ENCODE peak calls at places on chromosomes 3 and 15, in seven cellular contexts. One of them, this sample, is unnamed.

GRCh38 chr3:126009181-126009580 is 40.2 kb downstream of the ROPN1B start:
- DNase-seq in tibial artery: no peak
- DNase-seq in mammary epithelial cell: no peak
- DNase-seq in heart left ventricle: no peak
- DNase-seq in cardiac muscle cell: no peak
- DNase-seq in thyroid gland: no peak
- DNase-seq in epithelial cell of proximal tubule: no peak
- DNase-seq in this sample: no peak

GRCh38 chr3:32310918-32311839 is 72.7 kb downstream of the CMTM8 start:
- DNase-seq in tibial artery: no peak
- DNase-seq in mammary epithelial cell: no peak
- DNase-seq in heart left ventricle: no peak
- DNase-seq in cardiac muscle cell: no peak
- DNase-seq in thyroid gland: no peak
- DNase-seq in epithelial cell of proximal tubule: no peak
- DNase-seq in this sample: no peak

GRCh38 chr3:12892840-12893189 is 51.5 kb upstream of the RPL32 start:
- DNase-seq in tibial artery: no peak
- DNase-seq in mammary epithelial cell: no peak
- DNase-seq in heart left ventricle: no peak
- DNase-seq in cardiac muscle cell: no peak
- DNase-seq in thyroid gland: no peak
- DNase-seq in epithelial cell of proximal tubule: no peak
- DNase-seq in this sample: no peak

GRCh38 chr3:38039899-38040261 is 872 bp downstream of the DLEC1 start:
- DNase-seq in tibial artery: peak; percentile 83
- DNase-seq in mammary epithelial cell: no peak
- DNase-seq in heart left ventricle: no peak
- DNase-seq in cardiac muscle cell: peak; percentile 54
- DNase-seq in thyroid gland: peak; percentile 45
- DNase-seq in epithelial cell of proximal tubule: no peak
- DNase-seq in this sample: no peak

GRCh38 chr15:52751522-52751921 is 38.6 kb downstream of the ONECUT1 start:
- DNase-seq in tibial artery: no peak
- DNase-seq in mammary epithelial cell: no peak
- DNase-seq in heart left ventricle: no peak
- DNase-seq in cardiac muscle cell: no peak
- DNase-seq in thyroid gland: no peak
- DNase-seq in epithelial cell of proximal tubule: no peak
- DNase-seq in this sample: no peak

GRCh38 chr3:53375019-53375418 is 27.7 kb upstream of the DCP1A start:
- DNase-seq in tibial artery: no peak
- DNase-seq in mammary epithelial cell: peak; percentile 28
- DNase-seq in heart left ventricle: peak; percentile 11
- DNase-seq in cardiac muscle cell: peak; percentile 72
- DNase-seq in thyroid gland: peak; percentile 67
- DNase-seq in epithelial cell of proximal tubule: no peak
- DNase-seq in this sample: no peak

GRCh38 chr3:74883690-74884089 is 269.2 kb upstream of the CNTN3 start:
- DNase-seq in tibial artery: no peak
- DNase-seq in mammary epithelial cell: peak; percentile 31
- DNase-seq in heart left ventricle: no peak
- DNase-seq in cardiac muscle cell: no peak
- DNase-seq in thyroid gland: no peak
- DNase-seq in epithelial cell of proximal tubule: no peak
- DNase-seq in this sample: no peak

GRCh38 chr15:93109370-93110105 is 20.5 kb upstream of the RGMA start:
- DNase-seq in tibial artery: peak; percentile 49
- DNase-seq in mammary epithelial cell: no peak
- DNase-seq in heart left ventricle: no peak
- DNase-seq in cardiac muscle cell: peak; percentile 25
- DNase-seq in thyroid gland: no peak
- DNase-seq in epithelial cell of proximal tubule: no peak
- DNase-seq in this sample: no peak

GRCh38 chr15:31274496-31275330 is 51.9 kb upstream of the KLF13 start:
- DNase-seq in tibial artery: peak; percentile 42
- DNase-seq in mammary epithelial cell: no peak
- DNase-seq in heart left ventricle: no peak
- DNase-seq in cardiac muscle cell: peak; percentile 57
- DNase-seq in thyroid gland: no peak
- DNase-seq in epithelial cell of proximal tubule: no peak
- DNase-seq in this sample: no peak

GRCh38 chr15:60963557-60963956 is 265.5 kb downstream of the RORA start:
- DNase-seq in tibial artery: no peak
- DNase-seq in mammary epithelial cell: no peak
- DNase-seq in heart left ventricle: no peak
- DNase-seq in cardiac muscle cell: no peak
- DNase-seq in thyroid gland: no peak
- DNase-seq in epithelial cell of proximal tubule: no peak
- DNase-seq in this sample: no peak

GRCh38 chr3:66253790-66254620 is 33.2 kb downstream of the SLC25A26 start:
- DNase-seq in tibial artery: no peak
- DNase-seq in mammary epithelial cell: peak; percentile 11
- DNase-seq in heart left ventricle: no peak
- DNase-seq in cardiac muscle cell: peak; percentile 64
- DNase-seq in thyroid gland: no peak
- DNase-seq in epithelial cell of proximal tubule: no peak
- DNase-seq in this sample: peak; percentile 8

GRCh38 chr3:192409203-192409837 is 318.0 kb downstream of the FGF12 start:
- DNase-seq in tibial artery: peak; percentile 66
- DNase-seq in mammary epithelial cell: peak; percentile 23
- DNase-seq in heart left ventricle: peak; percentile 64
- DNase-seq in cardiac muscle cell: peak; percentile 44
- DNase-seq in thyroid gland: peak; percentile 31
- DNase-seq in epithelial cell of proximal tubule: no peak
- DNase-seq in this sample: no peak

GRCh38 chr3:4852780-4853748 is 126.2 kb upstream of the BHLHE40 start:
- DNase-seq in tibial artery: no peak
- DNase-seq in mammary epithelial cell: no peak
- DNase-seq in heart left ventricle: no peak
- DNase-seq in cardiac muscle cell: peak; percentile 78
- DNase-seq in thyroid gland: no peak
- DNase-seq in epithelial cell of proximal tubule: no peak
- DNase-seq in this sample: no peak

GRCh38 chr3:55518451-55518850 is 31.3 kb upstream of the WNT5A start:
- DNase-seq in tibial artery: no peak
- DNase-seq in mammary epithelial cell: peak; percentile 35
- DNase-seq in heart left ventricle: no peak
- DNase-seq in cardiac muscle cell: no peak
- DNase-seq in thyroid gland: no peak
- DNase-seq in epithelial cell of proximal tubule: peak; percentile 58
- DNase-seq in this sample: no peak

GRCh38 chr3:133040696-133041523 is 2.7 kb downstream of the TMEM108 start:
- DNase-seq in tibial artery: peak; percentile 69
- DNase-seq in mammary epithelial cell: peak; percentile 44
- DNase-seq in heart left ventricle: peak; percentile 70
- DNase-seq in cardiac muscle cell: peak; percentile 85
- DNase-seq in thyroid gland: peak; percentile 86
- DNase-seq in epithelial cell of proximal tubule: no peak
- DNase-seq in this sample: peak; percentile 16

GRCh38 chr3:127209155-127209839 is 16.4 kb downstream of the PRR23E start:
- DNase-seq in tibial artery: peak; percentile 51
- DNase-seq in mammary epithelial cell: no peak
- DNase-seq in heart left ventricle: no peak
- DNase-seq in cardiac muscle cell: no peak
- DNase-seq in thyroid gland: no peak
- DNase-seq in epithelial cell of proximal tubule: no peak
- DNase-seq in this sample: no peak

GRCh38 chr15:45128971-45129639 is 574 bp downstream of the DUOXA1 start:
- DNase-seq in tibial artery: no peak
- DNase-seq in mammary epithelial cell: no peak
- DNase-seq in heart left ventricle: no peak
- DNase-seq in cardiac muscle cell: no peak
- DNase-seq in thyroid gland: peak; percentile 60
- DNase-seq in epithelial cell of proximal tubule: no peak
- DNase-seq in this sample: no peak

GRCh38 chr15:28106294-28107110 is 7.4 kb upstream of the OCA2 start:
- DNase-seq in tibial artery: no peak
- DNase-seq in mammary epithelial cell: no peak
- DNase-seq in heart left ventricle: no peak
- DNase-seq in cardiac muscle cell: peak; percentile 21
- DNase-seq in thyroid gland: peak; percentile 42
- DNase-seq in epithelial cell of proximal tubule: no peak
- DNase-seq in this sample: no peak

GRCh38 chr3:15081960-15082664 is 16.8 kb downstream of the RBSN start:
- DNase-seq in tibial artery: no peak
- DNase-seq in mammary epithelial cell: peak; percentile 21
- DNase-seq in heart left ventricle: no peak
- DNase-seq in cardiac muscle cell: peak; percentile 3
- DNase-seq in thyroid gland: peak; percentile 83
- DNase-seq in epithelial cell of proximal tubule: no peak
- DNase-seq in this sample: no peak

GRCh38 chr3:197007296-197007940 is 22.2 kb downstream of the MELTF start:
- DNase-seq in tibial artery: no peak
- DNase-seq in mammary epithelial cell: no peak
- DNase-seq in heart left ventricle: no peak
- DNase-seq in cardiac muscle cell: no peak
- DNase-seq in thyroid gland: no peak
- DNase-seq in epithelial cell of proximal tubule: no peak
- DNase-seq in this sample: no peak

GRCh38 chr15:90539789-90540188 is 10.1 kb downstream of the CRTC3 start:
- DNase-seq in tibial artery: no peak
- DNase-seq in mammary epithelial cell: no peak
- DNase-seq in heart left ventricle: no peak
- DNase-seq in cardiac muscle cell: no peak
- DNase-seq in thyroid gland: no peak
- DNase-seq in epithelial cell of proximal tubule: no peak
- DNase-seq in this sample: no peak

GRCh38 chr3:170222647-170223541 is 670 bp downstream of the PRKCI start:
- DNase-seq in tibial artery: no peak
- DNase-seq in mammary epithelial cell: peak; percentile 51
- DNase-seq in heart left ventricle: peak; percentile 31
- DNase-seq in cardiac muscle cell: peak; percentile 20
- DNase-seq in thyroid gland: peak; percentile 63
- DNase-seq in epithelial cell of proximal tubule: no peak
- DNase-seq in this sample: peak; percentile 7
- TF ChIP-seq CTCF in tibial artery: no peak
- TF ChIP-seq CTCF in mammary epithelial cell: peak; percentile 7
- TF ChIP-seq CTCF in heart left ventricle: no peak
- TF ChIP-seq CTCF in cardiac muscle cell: no peak
- TF ChIP-seq CTCF in thyroid gland: no peak
- TF ChIP-seq CTCF in epithelial cell of proximal tubule: peak; percentile 25
- TF ChIP-seq CTCF in this sample: peak; percentile 5

GRCh38 chr3:71173421-71173975 is 410.0 kb downstream of the FOXP1 start:
- DNase-seq in tibial artery: no peak
- DNase-seq in mammary epithelial cell: no peak
- DNase-seq in heart left ventricle: no peak
- DNase-seq in cardiac muscle cell: peak; percentile 86
- DNase-seq in thyroid gland: no peak
- DNase-seq in epithelial cell of proximal tubule: peak; percentile 39
- DNase-seq in this sample: no peak
- H3K4me3 ChIP-seq in tibial artery: no peak overlapping the region
- H3K4me3 ChIP-seq in mammary epithelial cell: no peak overlapping the region
- H3K4me3 ChIP-seq in heart left ventricle: no peak overlapping the region
- H3K4me3 ChIP-seq in cardiac muscle cell: no peak overlapping the region
- H3K4me3 ChIP-seq in thyroid gland: no peak overlapping the region
- H3K4me3 ChIP-seq in epithelial cell of proximal tubule: no peak overlapping the region
- H3K4me3 ChIP-seq in this sample: no peak overlapping the region

GRCh38 chr15:38458646-38459045 is 4.7 kb downstream of the FAM98B start:
- DNase-seq in tibial artery: no peak
- DNase-seq in mammary epithelial cell: no peak
- DNase-seq in heart left ventricle: no peak
- DNase-seq in cardiac muscle cell: no peak
- DNase-seq in thyroid gland: no peak
- DNase-seq in epithelial cell of proximal tubule: no peak
- DNase-seq in this sample: no peak

GRCh38 chr15:38455096-38455495 is 1.2 kb downstream of the FAM98B start:
- DNase-seq in tibial artery: no peak
- DNase-seq in mammary epithelial cell: no peak
- DNase-seq in heart left ventricle: no peak
- DNase-seq in cardiac muscle cell: no peak
- DNase-seq in thyroid gland: no peak
- DNase-seq in epithelial cell of proximal tubule: no peak
- DNase-seq in this sample: no peak

GRCh38 chr15:38454687-38455071 is 752 bp downstream of the FAM98B start:
- DNase-seq in tibial artery: no peak
- DNase-seq in mammary epithelial cell: no peak
- DNase-seq in heart left ventricle: no peak
- DNase-seq in cardiac muscle cell: no peak
- DNase-seq in thyroid gland: no peak
- DNase-seq in epithelial cell of proximal tubule: no peak
- DNase-seq in this sample: no peak

GRCh38 chr15:38459480-38459879 is 5.6 kb downstream of the FAM98B start:
- DNase-seq in tibial artery: no peak
- DNase-seq in mammary epithelial cell: no peak
- DNase-seq in heart left ventricle: no peak
- DNase-seq in cardiac muscle cell: no peak
- DNase-seq in thyroid gland: no peak
- DNase-seq in epithelial cell of proximal tubule: no peak
- DNase-seq in this sample: no peak

DNA sequence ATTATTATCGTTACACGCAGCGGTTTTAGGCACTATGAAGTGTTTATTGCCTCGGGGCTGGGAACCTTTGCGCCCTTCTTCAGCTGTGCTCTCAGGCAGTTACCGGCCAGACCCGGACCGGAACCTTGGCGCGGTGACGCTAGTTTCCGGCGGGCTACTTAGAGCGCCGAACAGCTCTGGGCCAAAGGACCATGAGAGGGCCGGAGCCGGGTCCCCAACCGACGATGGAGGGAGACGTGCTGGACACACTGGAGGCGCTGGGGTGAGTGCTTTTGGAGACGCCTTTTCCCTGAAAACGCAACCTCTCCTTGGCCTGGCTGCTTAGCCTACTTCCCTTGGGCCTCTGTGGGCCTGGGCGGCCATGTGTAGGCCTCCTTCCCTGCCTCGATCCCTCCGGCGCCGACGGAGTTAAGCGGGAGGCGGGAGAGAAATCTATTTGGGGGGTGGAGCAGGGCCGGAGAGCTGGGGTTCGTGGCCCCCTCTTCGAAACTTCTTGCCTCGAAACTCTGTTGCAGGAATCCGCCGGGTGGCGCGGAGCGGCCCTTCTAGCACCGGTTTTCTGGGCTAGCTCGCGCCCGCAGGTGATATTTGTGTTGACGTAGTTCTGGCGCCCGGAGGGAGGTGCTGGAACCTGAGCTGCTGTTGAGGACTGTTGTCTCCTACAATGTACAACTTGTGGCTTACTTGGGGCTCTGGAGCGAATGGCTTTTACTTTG is at the start of gene FAM98B:
- DNase-seq in tibial artery: peak; percentile 91
- DNase-seq in mammary epithelial cell: peak; percentile 87
- DNase-seq in heart left ventricle: peak; percentile 87
- DNase-seq in cardiac muscle cell: peak; percentile 94
- DNase-seq in thyroid gland: peak; percentile 85
- DNase-seq in epithelial cell of proximal tubule: peak; percentile 32
- DNase-seq in this sample: peak; percentile 73
- TF ChIP-seq CTCF in tibial artery: no peak
- TF ChIP-seq CTCF in mammary epithelial cell: no peak
- TF ChIP-seq CTCF in heart left ventricle: no peak
- TF ChIP-seq CTCF in cardiac muscle cell: no peak
- TF ChIP-seq CTCF in thyroid gland: no peak
- TF ChIP-seq CTCF in epithelial cell of proximal tubule: peak; percentile 15
- TF ChIP-seq CTCF in this sample: no peak

DNA sequence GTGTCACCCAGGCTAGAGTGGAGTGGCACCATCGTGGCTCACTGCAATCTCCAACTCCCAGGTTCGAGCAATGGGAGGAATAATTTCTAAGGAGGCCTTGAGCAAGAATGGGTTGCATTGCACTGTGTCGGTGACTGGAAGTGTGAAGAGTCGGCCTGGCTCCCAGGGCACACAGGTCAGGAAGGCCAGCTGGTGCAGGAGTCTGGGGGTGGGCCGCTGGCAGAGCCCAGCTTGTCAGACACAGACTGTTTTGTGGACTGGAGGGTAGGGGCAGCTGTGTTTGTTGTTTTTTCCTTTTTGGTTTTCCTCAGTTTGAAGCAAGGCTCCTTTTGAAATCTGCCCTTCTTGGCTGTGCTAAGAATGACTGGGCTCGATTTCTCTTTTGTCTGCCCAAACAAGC is 66.2 kb downstream of the ITGA11 start:
- DNase-seq in tibial artery: no peak
- DNase-seq in mammary epithelial cell: no peak
- DNase-seq in heart left ventricle: no peak
- DNase-seq in cardiac muscle cell: no peak
- DNase-seq in thyroid gland: no peak
- DNase-seq in epithelial cell of proximal tubule: no peak
- DNase-seq in this sample: no peak
- H3K4me3 ChIP-seq in tibial artery: no peak overlapping the region
- H3K4me3 ChIP-seq in mammary epithelial cell: no peak overlapping the region
- H3K4me3 ChIP-seq in heart left ventricle: no peak overlapping the region
- H3K4me3 ChIP-seq in cardiac muscle cell: no peak overlapping the region
- H3K4me3 ChIP-seq in thyroid gland: no peak overlapping the region
- H3K4me3 ChIP-seq in epithelial cell of proximal tubule: no peak overlapping the region
- H3K4me3 ChIP-seq in this sample: no peak overlapping the region

This sample was measured in GM12864.